ENCODE peak calls at places on chromosomes 2 and 18, in nine cellular contexts. One of them, this sample, is unnamed.

GRCh38 chr2:223414646-223415045 is 187.5 kb downstream of the SCG2 start:
- DNase-seq in Right ventricle myocardium superior: peak; percentile 74
- DNase-seq in activated T-helper 1 cell treated with anti-CD3 and anti-CD28 coated beads, Interleukin-2, amount 50 U/mL, for 16 hours: no peak
- DNase-seq in head of caudate nucleus: no peak
- DNase-seq in memory B cell: no peak
- DNase-seq in HEK293T: no peak
- DNase-seq in amygdala: no peak
- DNase-seq in amniotic stem cell: no peak
- DNase-seq in HTR-8/SVneo: no peak
- DNase-seq in this sample: peak; percentile 63

GRCh38 chr2:39068757-39069515 is 51.9 kb downstream of the SOS1 start:
- DNase-seq in Right ventricle myocardium superior: no peak
- DNase-seq in activated T-helper 1 cell treated with anti-CD3 and anti-CD28 coated beads, Interleukin-2, amount 50 U/mL, for 16 hours: no peak
- DNase-seq in head of caudate nucleus: no peak
- DNase-seq in memory B cell: no peak
- DNase-seq in HEK293T: no peak
- DNase-seq in amygdala: no peak
- DNase-seq in amniotic stem cell: no peak
- DNase-seq in HTR-8/SVneo: no peak
- DNase-seq in this sample: no peak

GRCh38 chr18:27057459-27058302 is 127.4 kb downstream of the CHST9 start:
- DNase-seq in Right ventricle myocardium superior: peak; percentile 39
- DNase-seq in activated T-helper 1 cell treated with anti-CD3 and anti-CD28 coated beads, Interleukin-2, amount 50 U/mL, for 16 hours: no peak
- DNase-seq in head of caudate nucleus: no peak
- DNase-seq in memory B cell: no peak
- DNase-seq in HEK293T: no peak
- DNase-seq in amygdala: peak; percentile 2
- DNase-seq in amniotic stem cell: no peak
- DNase-seq in HTR-8/SVneo: no peak
- DNase-seq in this sample: no peak

GRCh38 chr2:30293303-30293912 is 62.1 kb downstream of the LBH start:
- DNase-seq in Right ventricle myocardium superior: no peak
- DNase-seq in activated T-helper 1 cell treated with anti-CD3 and anti-CD28 coated beads, Interleukin-2, amount 50 U/mL, for 16 hours: no peak
- DNase-seq in head of caudate nucleus: no peak
- DNase-seq in memory B cell: no peak
- DNase-seq in HEK293T: no peak
- DNase-seq in amygdala: no peak
- DNase-seq in amniotic stem cell: peak; percentile 27
- DNase-seq in HTR-8/SVneo: peak; percentile 55
- DNase-seq in this sample: no peak

GRCh38 chr2:65240657-65241056 is 13.0 kb downstream of the ACTR2 start:
- DNase-seq in Right ventricle myocardium superior: no peak
- DNase-seq in activated T-helper 1 cell treated with anti-CD3 and anti-CD28 coated beads, Interleukin-2, amount 50 U/mL, for 16 hours: no peak
- DNase-seq in head of caudate nucleus: no peak
- DNase-seq in memory B cell: no peak
- DNase-seq in HEK293T: no peak
- DNase-seq in amygdala: no peak
- DNase-seq in amniotic stem cell: no peak
- DNase-seq in HTR-8/SVneo: no peak
- DNase-seq in this sample: no peak

GRCh38 chr2:136008205-136008865 is 22.9 kb upstream of the DARS1 start:
- DNase-seq in Right ventricle myocardium superior: peak; percentile 64
- DNase-seq in activated T-helper 1 cell treated with anti-CD3 and anti-CD28 coated beads, Interleukin-2, amount 50 U/mL, for 16 hours: peak; percentile 29
- DNase-seq in head of caudate nucleus: no peak
- DNase-seq in memory B cell: peak; percentile 66
- DNase-seq in HEK293T: no peak
- DNase-seq in amygdala: no peak
- DNase-seq in amniotic stem cell: no peak
- DNase-seq in HTR-8/SVneo: no peak
- DNase-seq in this sample: peak; percentile 84

GRCh38 chr2:5433855-5434254 is 258.3 kb upstream of the SOX11 start:
- DNase-seq in Right ventricle myocardium superior: no peak
- DNase-seq in activated T-helper 1 cell treated with anti-CD3 and anti-CD28 coated beads, Interleukin-2, amount 50 U/mL, for 16 hours: no peak
- DNase-seq in head of caudate nucleus: no peak
- DNase-seq in memory B cell: no peak
- DNase-seq in HEK293T: no peak
- DNase-seq in amygdala: no peak
- DNase-seq in amniotic stem cell: no peak
- DNase-seq in HTR-8/SVneo: no peak
- DNase-seq in this sample: no peak

GRCh38 chr2:7010376-7010775 is 93.2 kb downstream of the RNF144A start:
- DNase-seq in Right ventricle myocardium superior: no peak
- DNase-seq in activated T-helper 1 cell treated with anti-CD3 and anti-CD28 coated beads, Interleukin-2, amount 50 U/mL, for 16 hours: no peak
- DNase-seq in head of caudate nucleus: no peak
- DNase-seq in memory B cell: no peak
- DNase-seq in HEK293T: no peak
- DNase-seq in amygdala: no peak
- DNase-seq in amniotic stem cell: no peak
- DNase-seq in HTR-8/SVneo: no peak
- DNase-seq in this sample: no peak

GRCh38 chr2:239021224-239021623 is 173.3 kb downstream of the TWIST2 start:
- DNase-seq in Right ventricle myocardium superior: no peak
- DNase-seq in activated T-helper 1 cell treated with anti-CD3 and anti-CD28 coated beads, Interleukin-2, amount 50 U/mL, for 16 hours: no peak
- DNase-seq in head of caudate nucleus: no peak
- DNase-seq in memory B cell: no peak
- DNase-seq in HEK293T: no peak
- DNase-seq in amygdala: no peak
- DNase-seq in amniotic stem cell: no peak
- DNase-seq in HTR-8/SVneo: no peak
- DNase-seq in this sample: no peak

GRCh38 chr2:17791121-17791902 is 24.9 kb upstream of the MSGN1 start:
- DNase-seq in Right ventricle myocardium superior: no peak
- DNase-seq in activated T-helper 1 cell treated with anti-CD3 and anti-CD28 coated beads, Interleukin-2, amount 50 U/mL, for 16 hours: no peak
- DNase-seq in head of caudate nucleus: no peak
- DNase-seq in memory B cell: no peak
- DNase-seq in HEK293T: no peak
- DNase-seq in amygdala: no peak
- DNase-seq in amniotic stem cell: no peak
- DNase-seq in HTR-8/SVneo: no peak
- DNase-seq in this sample: no peak

GRCh38 chr2:949894-950626 is 589 bp upstream of the SNTG2 start:
- DNase-seq in Right ventricle myocardium superior: no peak
- DNase-seq in activated T-helper 1 cell treated with anti-CD3 and anti-CD28 coated beads, Interleukin-2, amount 50 U/mL, for 16 hours: no peak
- DNase-seq in head of caudate nucleus: no peak
- DNase-seq in memory B cell: no peak
- DNase-seq in HEK293T: peak; percentile 32
- DNase-seq in amygdala: no peak
- DNase-seq in amniotic stem cell: no peak
- DNase-seq in HTR-8/SVneo: no peak
- DNase-seq in this sample: no peak

GRCh38 chr2:38709515-38710194 is 41.5 kb downstream of the SRSF7 start:
- DNase-seq in Right ventricle myocardium superior: no peak
- DNase-seq in activated T-helper 1 cell treated with anti-CD3 and anti-CD28 coated beads, Interleukin-2, amount 50 U/mL, for 16 hours: no peak
- DNase-seq in head of caudate nucleus: no peak
- DNase-seq in memory B cell: no peak
- DNase-seq in HEK293T: no peak
- DNase-seq in amygdala: no peak
- DNase-seq in amniotic stem cell: no peak
- DNase-seq in HTR-8/SVneo: no peak
- DNase-seq in this sample: no peak

GRCh38 chr2:3959372-3959771 is 256.0 kb downstream of the DCDC2C start:
- DNase-seq in Right ventricle myocardium superior: no peak
- DNase-seq in activated T-helper 1 cell treated with anti-CD3 and anti-CD28 coated beads, Interleukin-2, amount 50 U/mL, for 16 hours: no peak
- DNase-seq in head of caudate nucleus: no peak
- DNase-seq in memory B cell: no peak
- DNase-seq in HEK293T: peak; percentile 31
- DNase-seq in amygdala: no peak
- DNase-seq in amniotic stem cell: no peak
- DNase-seq in HTR-8/SVneo: peak; percentile 28
- DNase-seq in this sample: no peak

GRCh38 chr2:82316573-82317371 is 2012.2 kb upstream of the LRRTM1 start:
- DNase-seq in Right ventricle myocardium superior: no peak
- DNase-seq in activated T-helper 1 cell treated with anti-CD3 and anti-CD28 coated beads, Interleukin-2, amount 50 U/mL, for 16 hours: no peak
- DNase-seq in head of caudate nucleus: no peak
- DNase-seq in memory B cell: no peak
- DNase-seq in HEK293T: no peak
- DNase-seq in amygdala: no peak
- DNase-seq in amniotic stem cell: no peak
- DNase-seq in HTR-8/SVneo: no peak
- DNase-seq in this sample: no peak

GRCh38 chr18:7116001-7116831 is 1.4 kb downstream of the LAMA1 start:
- DNase-seq in Right ventricle myocardium superior: no peak
- DNase-seq in activated T-helper 1 cell treated with anti-CD3 and anti-CD28 coated beads, Interleukin-2, amount 50 U/mL, for 16 hours: no peak
- DNase-seq in head of caudate nucleus: no peak
- DNase-seq in memory B cell: no peak
- DNase-seq in HEK293T: peak; percentile 15
- DNase-seq in amygdala: no peak
- DNase-seq in amniotic stem cell: no peak
- DNase-seq in HTR-8/SVneo: peak; percentile 41
- DNase-seq in this sample: no peak

GRCh38 chr18:34222025-34222395 is 2.7 kb downstream of the NOL4 start:
- DNase-seq in Right ventricle myocardium superior: peak; percentile 40
- DNase-seq in activated T-helper 1 cell treated with anti-CD3 and anti-CD28 coated beads, Interleukin-2, amount 50 U/mL, for 16 hours: no peak
- DNase-seq in head of caudate nucleus: peak; percentile 38
- DNase-seq in memory B cell: no peak
- DNase-seq in HEK293T: peak; percentile 56
- DNase-seq in amygdala: no peak
- DNase-seq in amniotic stem cell: no peak
- DNase-seq in HTR-8/SVneo: no peak
- DNase-seq in this sample: no peak

GRCh38 chr2:239724851-239725550 is 300.1 kb downstream of the NDUFA10 start:
- DNase-seq in Right ventricle myocardium superior: no peak
- DNase-seq in activated T-helper 1 cell treated with anti-CD3 and anti-CD28 coated beads, Interleukin-2, amount 50 U/mL, for 16 hours: no peak
- DNase-seq in head of caudate nucleus: no peak
- DNase-seq in memory B cell: no peak
- DNase-seq in HEK293T: no peak
- DNase-seq in amygdala: no peak
- DNase-seq in amniotic stem cell: no peak
- DNase-seq in HTR-8/SVneo: no peak
- DNase-seq in this sample: peak; percentile 15

GRCh38 chr2:219446101-219446504 is 11.5 kb downstream of the SPEG start:
- DNase-seq in Right ventricle myocardium superior: peak; percentile 51
- DNase-seq in activated T-helper 1 cell treated with anti-CD3 and anti-CD28 coated beads, Interleukin-2, amount 50 U/mL, for 16 hours: no peak
- DNase-seq in head of caudate nucleus: no peak
- DNase-seq in memory B cell: no peak
- DNase-seq in HEK293T: no peak
- DNase-seq in amygdala: no peak
- DNase-seq in amniotic stem cell: no peak
- DNase-seq in HTR-8/SVneo: no peak
- DNase-seq in this sample: no peak

GRCh38 chr18:77749189-77749588 is 499.5 kb downstream of the GALR1 start:
- DNase-seq in Right ventricle myocardium superior: no peak
- DNase-seq in activated T-helper 1 cell treated with anti-CD3 and anti-CD28 coated beads, Interleukin-2, amount 50 U/mL, for 16 hours: no peak
- DNase-seq in head of caudate nucleus: no peak
- DNase-seq in memory B cell: no peak
- DNase-seq in HEK293T: peak; percentile 35
- DNase-seq in amygdala: no peak
- DNase-seq in amniotic stem cell: no peak
- DNase-seq in HTR-8/SVneo: no peak
- DNase-seq in this sample: no peak

GRCh38 chr18:73752546-73752945 is 395.1 kb downstream of the FBXO15 start:
- DNase-seq in Right ventricle myocardium superior: no peak
- DNase-seq in activated T-helper 1 cell treated with anti-CD3 and anti-CD28 coated beads, Interleukin-2, amount 50 U/mL, for 16 hours: no peak
- DNase-seq in head of caudate nucleus: no peak
- DNase-seq in memory B cell: no peak
- DNase-seq in HEK293T: no peak
- DNase-seq in amygdala: no peak
- DNase-seq in amniotic stem cell: peak; percentile 31
- DNase-seq in HTR-8/SVneo: no peak
- DNase-seq in this sample: no peak

GRCh38 chr2:205609036-205609607 is 73.2 kb upstream of the NRP2 start:
- DNase-seq in Right ventricle myocardium superior: no peak
- DNase-seq in activated T-helper 1 cell treated with anti-CD3 and anti-CD28 coated beads, Interleukin-2, amount 50 U/mL, for 16 hours: no peak
- DNase-seq in head of caudate nucleus: no peak
- DNase-seq in memory B cell: no peak
- DNase-seq in HEK293T: no peak
- DNase-seq in amygdala: no peak
- DNase-seq in amniotic stem cell: no peak
- DNase-seq in HTR-8/SVneo: no peak
- DNase-seq in this sample: no peak

GRCh38 chr2:176175729-176176074 is 12.8 kb upstream of the HOXD1 start:
- DNase-seq in Right ventricle myocardium superior: no peak
- DNase-seq in activated T-helper 1 cell treated with anti-CD3 and anti-CD28 coated beads, Interleukin-2, amount 50 U/mL, for 16 hours: no peak
- DNase-seq in head of caudate nucleus: no peak
- DNase-seq in memory B cell: no peak
- DNase-seq in HEK293T: no peak
- DNase-seq in amygdala: no peak
- DNase-seq in amniotic stem cell: no peak
- DNase-seq in HTR-8/SVneo: no peak
- DNase-seq in this sample: no peak